ENCODE peak calls at places on chromosomes 13 and 19, in seven cellular contexts. M is small intestine, H is thoracic aorta, Z is endodermal cell, E is SJSA1, G is Karpas-422, J is A673. L is an unnamed sample.

GRCh38 chr13:75319244-75319643 is 162.7 kb downstream of the TBC1D4 start:
- DNase-seq in M (no peak), H (no peak), Z (no peak), E (peak; percentile 52), G (no peak), J (no peak), L (no peak)

GRCh38 chr13:21402586-21403307 is 56.4 kb downstream of the ZDHHC20 start:
- DNase-seq in M (no peak), H (no peak), Z (no peak), E (no peak), G (peak; percentile 38), J (peak; percentile 23), L (peak; percentile 55)

GRCh38 chr19:28388988-28389387 is 824.0 kb downstream of the UQCRFS1 start:
- DNase-seq in M (no peak), H (no peak), Z (no peak), E (no peak), G (no peak), J (no peak), L (no peak)

GRCh38 chr13:68078874-68079273 is 848.7 kb upstream of the PCDH9 start:
- DNase-seq in M (no peak), H (no peak), Z (no peak), E (no peak), G (no peak), J (no peak), L (no peak)

GRCh38 chr19:35425682-35426081 is 22.4 kb upstream of the FFAR2 start:
- DNase-seq in M (no peak), H (no peak), Z (no peak), E (no peak), G (no peak), J (no peak), L (no peak)

GRCh38 chr13:45120967-45121366 is 657 bp downstream of the GTF2F2 start:
- DNase-seq in M (no peak), H (no peak), Z (no peak), E (peak; percentile 12), G (peak; percentile 41), J (no peak), L (no peak)

GRCh38 chr19:50280983-50281382 is 48.2 kb downstream of the KCNC3 start:
- DNase-seq in M (no peak), H (no peak), Z (no peak), E (no peak), G (no peak), J (no peak), L (no peak)

GRCh38 chr19:28483197-28483596 is 729.8 kb downstream of the UQCRFS1 start:
- DNase-seq in M (no peak), H (no peak), Z (no peak), E (no peak), G (no peak), J (no peak), L (no peak)

GRCh38 chr19:55459551-55459949 is 1.9 kb downstream of the ISOC2 start:
- DNase-seq in M (no peak), H (no peak), Z (no peak), E (no peak), G (no peak), J (no peak), L (no peak)

GRCh38 chr13:30676672-30677071 is 58.7 kb upstream of the ALOX5AP start:
- DNase-seq in M (peak; percentile 46), H (no peak), Z (no peak), E (no peak), G (no peak), J (peak; percentile 44), L (no peak)

GRCh38 chr19:17953316-17953801 is 13.5 kb upstream of the KCNN1 start:
- DNase-seq in M (no peak), H (no peak), Z (no peak), E (no peak), G (no peak), J (no peak), L (no peak)

GRCh38 chr19:42928896-42929295 is 8.1 kb downstream of the PSG7 start:
- DNase-seq in M (no peak), H (no peak), Z (no peak), E (no peak), G (no peak), J (no peak), L (no peak)

GRCh38 chr19:10238172-10238783 is 7.1 kb upstream of the S1PR2 start:
- DNase-seq in M (peak; percentile 20), H (no peak), Z (no peak), E (no peak), G (peak; percentile 81), J (no peak), L (peak; percentile 46)

GRCh38 chr13:53783466-53783865 is 754.9 kb downstream of the OLFM4 start:
- DNase-seq in M (peak; percentile 36), H (no peak), Z (peak; percentile 46), E (no peak), G (no peak), J (no peak), L (no peak)

GRCh38 chr13:23652909-23653726 is 82.9 kb downstream of the TNFRSF19 start:
- DNase-seq in M (no peak), H (no peak), Z (no peak), E (no peak), G (peak; percentile 34), J (no peak), L (no peak)
- H3K27ac ChIP-seq in M (no peak overlapping the region), H (no peak overlapping the region), Z (no peak overlapping the region), E (no peak overlapping the region), G (no peak overlapping the region), J (no peak overlapping the region), L (no peak overlapping the region)

GRCh38 chr19:13037718-13038117 is 42.4 kb downstream of the NFIX start:
- DNase-seq in M (no peak), H (no peak), Z (no peak), E (no peak), G (no peak), J (no peak), L (no peak)

GRCh38 chr19:13037161-13037560 is 41.9 kb downstream of the NFIX start:
- DNase-seq in M (no peak), H (no peak), Z (peak; percentile 51), E (peak; percentile 83), G (peak; percentile 49), J (no peak), L (peak; percentile 90)

GRCh38 chr19:13040232-13040915 is 45.1 kb downstream of the NFIX start:
- DNase-seq in M (no peak), H (no peak), Z (no peak), E (no peak), G (no peak), J (no peak), L (no peak)

GRCh38 chr19:13039211-13039789 is 44.0 kb downstream of the NFIX start:
- DNase-seq in M (no peak), H (no peak), Z (no peak), E (no peak), G (no peak), J (no peak), L (no peak)

DNA sequence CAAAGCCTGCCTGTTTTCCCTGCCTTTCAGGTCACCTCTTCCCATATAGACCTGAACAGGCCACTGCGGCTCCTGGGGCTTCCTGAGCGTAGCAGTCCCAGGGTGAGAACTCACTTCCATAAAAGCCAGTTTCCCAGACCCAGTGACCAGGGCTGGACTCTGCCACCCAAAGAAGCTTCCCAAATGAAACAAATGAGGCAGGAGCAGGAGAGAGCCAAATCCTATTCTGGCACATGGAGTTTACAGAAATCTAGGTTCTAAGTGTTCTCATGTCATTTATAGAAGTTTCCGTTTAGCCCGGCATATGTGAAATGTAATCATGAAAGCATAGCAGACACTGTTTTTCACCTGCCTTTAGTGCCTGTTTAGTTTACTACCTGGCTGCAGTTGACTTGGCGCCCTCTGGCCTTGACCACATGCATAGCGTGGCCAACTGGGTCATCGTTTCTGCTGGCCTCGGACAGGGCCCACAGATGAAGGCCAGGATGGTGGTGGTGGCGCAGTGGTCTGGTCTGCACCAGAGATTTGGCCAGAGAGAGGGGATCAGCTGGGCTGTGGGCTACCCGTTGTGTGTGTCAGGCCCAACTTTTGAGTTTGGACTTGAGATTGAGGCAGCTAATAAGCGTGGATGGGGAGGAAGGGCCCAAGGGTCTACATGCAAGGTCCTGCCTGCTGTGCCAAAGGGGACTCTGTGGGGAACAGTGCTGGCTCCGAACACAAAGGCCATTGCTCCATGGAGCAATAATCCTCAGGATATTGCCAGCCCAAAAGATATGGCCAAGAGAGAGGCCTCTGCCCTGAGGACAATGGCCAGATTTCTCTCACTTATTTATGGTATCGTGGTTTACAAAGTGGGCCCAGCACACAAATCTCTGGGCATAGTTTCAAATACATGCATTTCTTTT is 43.3 kb downstream of the NFIX start:
- DNase-seq in M (no peak), H (no peak), Z (peak; percentile 56), E (no peak), G (no peak), J (no peak), L (no peak)
- H3K27ac ChIP-seq in M (no peak overlapping the region), H (peak overlapping the region; percentile 99), Z (no peak overlapping the region), E (no peak overlapping the region), G (no peak overlapping the region), J (peak overlapping the region; percentile 57), L (no peak overlapping the region)

GRCh38 chr19:46288896-46289588 is 7.8 kb upstream of the HIF3A start:
- DNase-seq in M (peak; percentile 29), H (no peak), Z (no peak), E (peak; percentile 74), G (no peak), J (peak; percentile 68), L (no peak)
- H3K27ac ChIP-seq in M (no peak overlapping the region), H (peak overlapping the region; percentile 27), Z (no peak overlapping the region), E (peak overlapping the region; percentile 58), G (no peak overlapping the region), J (no peak overlapping the region), L (peak overlapping the region; percentile 69)

GRCh38 chr19:4638330-4638729 is 986 bp upstream of the TNFAIP8L1 start:
- DNase-seq in M (no peak), H (no peak), Z (no peak), E (no peak), G (no peak), J (no peak), L (no peak)

GRCh38 chr19:4633140-4633967 is 6.0 kb upstream of the TNFAIP8L1 start:
- DNase-seq in M (peak; percentile 56), H (no peak), Z (peak; percentile 91), E (peak; percentile 49), G (peak; percentile 78), J (peak; percentile 53), L (peak; percentile 61)

GRCh38 chr19:4636761-4637160 is 2.6 kb upstream of the TNFAIP8L1 start:
- DNase-seq in M (no peak), H (no peak), Z (no peak), E (no peak), G (no peak), J (no peak), L (no peak)

GRCh38 chr19:4636151-4636717 is 3.1 kb upstream of the TNFAIP8L1 start:
- DNase-seq in M (peak; percentile 31), H (no peak), Z (peak; percentile 92), E (peak; percentile 63), G (peak; percentile 86), J (peak; percentile 78), L (no peak)

DNA sequence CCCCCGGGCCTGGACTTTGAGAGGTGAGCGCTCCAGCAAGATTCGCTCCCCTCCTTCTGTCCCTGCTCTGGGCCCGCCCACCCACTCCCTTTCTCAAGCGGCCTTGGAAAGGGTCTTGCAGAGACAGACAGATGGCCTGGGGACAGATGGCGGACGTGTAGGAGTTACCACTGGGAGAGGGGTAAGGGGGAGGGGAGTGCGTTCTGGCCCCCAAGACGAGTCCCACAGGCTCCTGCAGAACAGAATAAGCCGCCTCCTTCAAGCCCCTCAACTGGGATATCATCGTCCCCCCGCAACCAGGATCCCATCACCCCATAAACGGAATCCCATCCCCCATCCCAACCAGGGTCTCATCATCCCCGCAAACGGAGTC is 3.6 kb upstream of the TNFAIP8L1 start:
- DNase-seq in M (no peak), H (no peak), Z (peak; percentile 64), E (no peak), G (no peak), J (no peak), L (no peak)
- H3K27ac ChIP-seq in M (no peak overlapping the region), H (no peak overlapping the region), Z (no peak overlapping the region), E (peak overlapping the region; percentile 55), G (no peak overlapping the region), J (peak overlapping the region; percentile 27), L (no peak overlapping the region)

L was measured in PC-9.